ENCODE peak calls at places on chromosomes 2 and 18, in six cellular contexts. One of them, this sample, is unnamed.

GRCh38 chr2:161165811-161166210 is 5.6 kb downstream of the TANK start:
- DNase-seq in astrocyte of the spinal cord: no peak
- DNase-seq in A549: no peak
- DNase-seq in astrocyte of the cerebellum: no peak
- DNase-seq in HFFc6: no peak
- DNase-seq in AG04450: no peak
- DNase-seq in this sample: no peak

GRCh38 chr2:46487667-46488333 is 8.4 kb downstream of the TMEM247 start:
- DNase-seq in HFFc6: peak; percentile 75
- DNase-seq in astrocyte of the cerebellum: peak; percentile 9
- DNase-seq in A549: peak; percentile 32
- DNase-seq in astrocyte of the spinal cord: peak; percentile 45
- DNase-seq in AG04450: peak; percentile 46
- DNase-seq in this sample: no peak

GRCh38 chr2:136246086-136246669 is 128.2 kb upstream of the CXCR4 start:
- DNase-seq in A549: peak; percentile 12
- DNase-seq in HFFc6: no peak
- DNase-seq in AG04450: no peak
- DNase-seq in astrocyte of the cerebellum: no peak
- DNase-seq in astrocyte of the spinal cord: peak; percentile 10
- DNase-seq in this sample: no peak

GRCh38 chr2:215034154-215034553 is 104.3 kb downstream of the ABCA12 start:
- DNase-seq in astrocyte of the cerebellum: no peak
- DNase-seq in A549: no peak
- DNase-seq in AG04450: no peak
- DNase-seq in astrocyte of the spinal cord: no peak
- DNase-seq in HFFc6: no peak
- DNase-seq in this sample: no peak

GRCh38 chr2:98608962-98609604 is 694 bp downstream of the UNC50 start:
- DNase-seq in AG04450: no peak
- DNase-seq in astrocyte of the cerebellum: no peak
- DNase-seq in HFFc6: peak; percentile 49
- DNase-seq in astrocyte of the spinal cord: peak; percentile 38
- DNase-seq in A549: peak; percentile 7
- DNase-seq in this sample: no peak

GRCh38 chr2:3575534-3576324 is 669 bp downstream of the RPS7 start:
- DNase-seq in AG04450: no peak
- DNase-seq in A549: peak; percentile 23
- DNase-seq in astrocyte of the spinal cord: no peak
- DNase-seq in HFFc6: no peak
- DNase-seq in astrocyte of the cerebellum: no peak
- DNase-seq in this sample: no peak

GRCh38 chr2:189444322-189444721 is 3.0 kb downstream of the WDR75 start:
- DNase-seq in astrocyte of the spinal cord: peak; percentile 44
- DNase-seq in astrocyte of the cerebellum: no peak
- DNase-seq in HFFc6: no peak
- DNase-seq in A549: no peak
- DNase-seq in AG04450: no peak
- DNase-seq in this sample: no peak

GRCh38 chr2:36074008-36074407 is 281.6 kb upstream of the CRIM1 start:
- DNase-seq in HFFc6: no peak
- DNase-seq in A549: no peak
- DNase-seq in AG04450: no peak
- DNase-seq in astrocyte of the cerebellum: no peak
- DNase-seq in astrocyte of the spinal cord: no peak
- DNase-seq in this sample: no peak

GRCh38 chr18:42922363-42922762 is 193.1 kb downstream of the RIT2 start:
- DNase-seq in astrocyte of the cerebellum: no peak
- DNase-seq in AG04450: no peak
- DNase-seq in HFFc6: no peak
- DNase-seq in astrocyte of the spinal cord: no peak
- DNase-seq in A549: no peak
- DNase-seq in this sample: no peak

GRCh38 chr2:39625927-39626270 is 39.8 kb upstream of the TMEM178A start:
- DNase-seq in A549: no peak
- DNase-seq in AG04450: no peak
- DNase-seq in astrocyte of the spinal cord: no peak
- DNase-seq in astrocyte of the cerebellum: no peak
- DNase-seq in HFFc6: no peak
- DNase-seq in this sample: no peak

GRCh38 chr18:58590231-58590630 is 38.7 kb downstream of the ALPK2 start:
- DNase-seq in AG04450: peak; percentile 67
- DNase-seq in astrocyte of the cerebellum: no peak
- DNase-seq in astrocyte of the spinal cord: peak; percentile 73
- DNase-seq in HFFc6: peak; percentile 87
- DNase-seq in A549: no peak
- DNase-seq in this sample: no peak

GRCh38 chr2:233418761-233419625 is 64.7 kb downstream of the DGKD start:
- DNase-seq in HFFc6: no peak
- DNase-seq in AG04450: no peak
- DNase-seq in astrocyte of the spinal cord: peak; percentile 42
- DNase-seq in astrocyte of the cerebellum: no peak
- DNase-seq in A549: peak; percentile 81
- DNase-seq in this sample: peak; percentile 37

GRCh38 chr2:19835818-19836281 is 65.9 kb downstream of the TTC32 start:
- DNase-seq in astrocyte of the cerebellum: peak; percentile 54
- DNase-seq in astrocyte of the spinal cord: no peak
- DNase-seq in HFFc6: no peak
- DNase-seq in AG04450: no peak
- DNase-seq in A549: no peak
- DNase-seq in this sample: no peak

GRCh38 chr2:39805936-39806608 is 27.0 kb upstream of the THUMPD2 start:
- DNase-seq in HFFc6: peak; percentile 59
- DNase-seq in AG04450: no peak
- DNase-seq in astrocyte of the cerebellum: peak; percentile 54
- DNase-seq in astrocyte of the spinal cord: peak; percentile 44
- DNase-seq in A549: no peak
- DNase-seq in this sample: no peak

GRCh38 chr2:171287606-171288005 is 126.9 kb upstream of the TLK1 start:
- DNase-seq in A549: no peak
- DNase-seq in astrocyte of the cerebellum: no peak
- DNase-seq in HFFc6: no peak
- DNase-seq in AG04450: no peak
- DNase-seq in astrocyte of the spinal cord: no peak
- DNase-seq in this sample: no peak

GRCh38 chr2:217733461-217733860 is 269.3 kb downstream of the TNS1 start:
- DNase-seq in astrocyte of the cerebellum: no peak
- DNase-seq in HFFc6: peak; percentile 16
- DNase-seq in astrocyte of the spinal cord: no peak
- DNase-seq in AG04450: no peak
- DNase-seq in A549: no peak
- DNase-seq in this sample: no peak

GRCh38 chr2:130823886-130824491 is 12.7 kb upstream of the ARHGEF4 start:
- DNase-seq in astrocyte of the cerebellum: no peak
- DNase-seq in HFFc6: no peak
- DNase-seq in AG04450: no peak
- DNase-seq in astrocyte of the spinal cord: no peak
- DNase-seq in A549: no peak
- DNase-seq in this sample: no peak

GRCh38 chr2:71353247-71353646 is 21.7 kb downstream of the ZNF638 start:
- DNase-seq in astrocyte of the cerebellum: no peak
- DNase-seq in astrocyte of the spinal cord: no peak
- DNase-seq in AG04450: no peak
- DNase-seq in A549: no peak
- DNase-seq in HFFc6: no peak
- DNase-seq in this sample: no peak

GRCh38 chr2:215680605-215681598 is 245.0 kb upstream of the FN1 start:
- DNase-seq in astrocyte of the spinal cord: peak; percentile 96
- DNase-seq in astrocyte of the cerebellum: peak; percentile 94
- DNase-seq in HFFc6: peak; percentile 65
- DNase-seq in AG04450: no peak
- DNase-seq in A549: peak; percentile 66
- DNase-seq in this sample: no peak

GRCh38 chr2:85893428-85894258 is 4.9 kb upstream of the ST3GAL5 start:
- DNase-seq in A549: peak; percentile 92
- DNase-seq in astrocyte of the spinal cord: peak; percentile 77
- DNase-seq in HFFc6: peak; percentile 83
- DNase-seq in astrocyte of the cerebellum: peak; percentile 61
- DNase-seq in AG04450: no peak
- DNase-seq in this sample: no peak

GRCh38 chr2:145344076-145344724 is 824.3 kb upstream of the ZEB2 start:
- DNase-seq in astrocyte of the cerebellum: peak; percentile 5
- DNase-seq in HFFc6: peak; percentile 41
- DNase-seq in astrocyte of the spinal cord: peak; percentile 36
- DNase-seq in AG04450: no peak
- DNase-seq in A549: no peak
- DNase-seq in this sample: no peak

GRCh38 chr2:189580662-189581353 is at the start of gene SLC40A1:
- DNase-seq in HFFc6: no peak
- DNase-seq in astrocyte of the spinal cord: peak; percentile 52
- DNase-seq in astrocyte of the cerebellum: no peak
- DNase-seq in AG04450: no peak
- DNase-seq in A549: peak; percentile 80
- DNase-seq in this sample: peak; percentile 25

GRCh38 chr18:8507361-8507760 is 101.9 kb upstream of the RAB12 start:
- DNase-seq in AG04450: no peak
- DNase-seq in HFFc6: no peak
- DNase-seq in astrocyte of the spinal cord: no peak
- DNase-seq in A549: peak; percentile 12
- DNase-seq in astrocyte of the cerebellum: no peak
- DNase-seq in this sample: no peak

GRCh38 chr2:215290980-215291599 is 20.8 kb upstream of the ATIC start:
- DNase-seq in AG04450: no peak
- DNase-seq in astrocyte of the cerebellum: no peak
- DNase-seq in astrocyte of the spinal cord: no peak
- DNase-seq in A549: no peak
- DNase-seq in HFFc6: no peak
- DNase-seq in this sample: no peak

GRCh38 chr2:162215162-162215561 is 28.1 kb downstream of the FAP start:
- DNase-seq in astrocyte of the cerebellum: no peak
- DNase-seq in AG04450: no peak
- DNase-seq in HFFc6: no peak
- DNase-seq in A549: no peak
- DNase-seq in astrocyte of the spinal cord: no peak
- DNase-seq in this sample: no peak

DNA sequence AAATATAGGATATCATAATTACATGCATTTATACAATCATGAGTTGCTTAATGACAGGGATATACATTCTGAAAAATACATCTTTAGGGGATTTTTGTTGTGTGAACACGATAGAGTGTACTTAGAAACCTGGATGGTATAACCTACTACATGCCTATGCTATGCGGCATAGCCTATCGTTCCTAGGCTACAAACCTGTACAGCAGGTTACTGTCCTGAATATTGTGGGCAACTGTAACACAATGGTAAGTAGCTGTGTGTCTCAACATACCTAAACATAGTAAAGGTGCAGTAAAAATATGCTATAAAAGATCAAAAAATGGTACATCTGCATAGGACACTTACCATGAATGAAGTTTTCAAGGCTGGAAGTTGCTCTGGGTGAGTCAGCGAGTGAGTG is 6.5 kb downstream of the C2orf72 start:
- DNase-seq in HFFc6: no peak
- DNase-seq in A549: no peak
- DNase-seq in astrocyte of the cerebellum: no peak
- DNase-seq in AG04450: no peak
- DNase-seq in astrocyte of the spinal cord: no peak
- DNase-seq in this sample: no peak
- TF ChIP-seq CTCF in HFFc6: no peak
- TF ChIP-seq CTCF in A549: no peak
- TF ChIP-seq CTCF in astrocyte of the cerebellum: no peak
- TF ChIP-seq CTCF in AG04450: no peak
- TF ChIP-seq CTCF in astrocyte of the spinal cord: no peak
- TF ChIP-seq CTCF in this sample: no peak

DNA sequence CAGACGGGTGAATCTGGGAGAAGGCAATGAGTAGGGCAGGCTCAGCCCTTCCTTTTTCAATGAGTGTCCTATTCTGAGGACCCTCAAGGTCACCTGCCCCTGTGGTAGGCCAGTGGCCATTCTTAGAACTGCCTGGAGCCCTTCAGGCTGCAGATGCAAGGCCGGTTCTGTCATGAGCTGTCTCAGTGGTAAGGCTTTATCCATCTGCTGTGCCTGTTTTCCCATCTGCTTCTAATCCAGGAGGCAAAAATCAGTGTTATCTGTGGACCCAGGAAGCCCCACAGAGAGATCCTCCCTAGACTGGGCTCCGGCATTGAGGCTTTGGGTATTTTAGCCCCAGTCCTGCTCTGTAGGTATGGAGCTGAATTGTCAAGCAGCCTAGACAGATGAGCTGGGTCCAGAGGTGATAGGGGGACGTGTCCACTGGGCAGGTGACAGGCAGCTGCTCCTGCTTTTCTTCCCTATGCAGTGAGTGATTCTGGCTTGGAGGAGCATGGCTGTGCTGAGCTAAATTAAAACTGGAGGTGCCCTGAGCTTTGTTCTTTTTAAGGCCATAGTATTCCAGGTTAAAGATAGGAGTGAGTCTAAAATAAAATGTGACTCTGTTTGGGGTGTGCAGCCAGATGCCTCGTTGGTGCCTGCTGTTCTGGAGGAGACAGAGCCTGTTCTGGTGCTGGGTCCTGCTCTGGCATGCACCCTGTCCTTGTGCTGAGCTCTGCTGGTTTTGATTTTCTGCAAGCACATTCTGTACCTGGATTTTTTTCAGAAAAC is 92.5 kb downstream of the FHOD3 start:
- DNase-seq in A549: no peak
- DNase-seq in astrocyte of the cerebellum: no peak
- DNase-seq in HFFc6: no peak
- DNase-seq in AG04450: no peak
- DNase-seq in astrocyte of the spinal cord: no peak
- DNase-seq in this sample: no peak
- TF ChIP-seq CTCF in A549: no peak
- TF ChIP-seq CTCF in astrocyte of the cerebellum: no peak
- TF ChIP-seq CTCF in HFFc6: no peak
- TF ChIP-seq CTCF in AG04450: no peak
- TF ChIP-seq CTCF in astrocyte of the spinal cord: no peak
- TF ChIP-seq CTCF in this sample: no peak

DNA sequence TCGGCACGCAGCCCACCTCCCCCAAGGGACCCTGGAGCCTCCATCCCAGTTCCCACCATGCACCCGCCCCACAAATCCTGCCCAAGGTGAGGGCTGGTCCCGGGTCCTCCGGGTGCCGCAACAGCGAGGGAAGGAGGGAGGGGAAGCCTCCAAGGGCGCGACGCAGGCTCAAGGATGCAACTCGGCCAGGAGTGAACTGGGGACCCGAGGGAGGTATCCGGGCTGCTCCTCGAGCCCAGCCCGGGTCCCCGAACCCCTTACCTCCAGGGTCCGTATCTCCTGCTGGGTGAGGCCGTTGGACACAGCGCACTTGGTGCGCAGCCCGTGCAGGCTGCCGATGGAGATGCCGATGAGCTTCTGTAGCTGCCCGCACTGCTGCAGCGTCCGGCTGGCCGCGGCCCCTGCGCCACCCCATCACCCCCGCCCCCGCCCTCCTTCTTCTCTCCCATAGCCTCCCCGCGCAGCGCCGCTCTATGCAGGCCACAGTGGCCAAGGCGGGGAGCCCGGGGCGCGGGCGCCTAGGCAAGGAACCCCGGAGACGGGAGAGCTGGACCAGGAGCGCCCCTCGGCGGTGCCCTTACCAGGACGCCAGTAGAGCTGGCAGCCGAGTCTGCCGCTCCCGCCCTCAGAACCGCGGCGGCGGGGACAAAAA is 124.1 kb downstream of the ANKRD30BL start:
- DNase-seq in AG04450: no peak
- DNase-seq in A549: no peak
- DNase-seq in astrocyte of the cerebellum: no peak
- DNase-seq in astrocyte of the spinal cord: peak; percentile 5
- DNase-seq in HFFc6: no peak
- DNase-seq in this sample: no peak
- TF ChIP-seq CTCF in AG04450: no peak
- TF ChIP-seq CTCF in A549: no peak
- TF ChIP-seq CTCF in astrocyte of the cerebellum: peak; percentile 19
- TF ChIP-seq CTCF in astrocyte of the spinal cord: peak; percentile 16
- TF ChIP-seq CTCF in HFFc6: no peak
- TF ChIP-seq CTCF in this sample: no peak

GRCh38 chr2:79039944-79040343 is 14.4 kb downstream of the REG3G start:
- DNase-seq in HFFc6: no peak
- DNase-seq in astrocyte of the cerebellum: no peak
- DNase-seq in astrocyte of the spinal cord: no peak
- DNase-seq in AG04450: no peak
- DNase-seq in A549: no peak
- DNase-seq in this sample: no peak

GRCh38 chr2:79040967-79041582 is 15.6 kb downstream of the REG3G start:
- DNase-seq in A549: peak; percentile 15
- DNase-seq in AG04450: no peak
- DNase-seq in HFFc6: no peak
- DNase-seq in astrocyte of the cerebellum: no peak
- DNase-seq in astrocyte of the spinal cord: no peak
- DNase-seq in this sample: no peak
- TF ChIP-seq CTCF in A549: peak; percentile 28
- TF ChIP-seq CTCF in AG04450: no peak
- TF ChIP-seq CTCF in HFFc6: peak; percentile 54
- TF ChIP-seq CTCF in astrocyte of the cerebellum: peak; percentile 39
- TF ChIP-seq CTCF in astrocyte of the spinal cord: no peak
- TF ChIP-seq CTCF in this sample: no peak